ENCODE peak calls at places on chromosomes 6 and 20, in six cellular contexts. K is cardiac muscle cell; Y is ascending aorta; O is PC-9; L is body of pancreas; N is naive thymus-derived CD4-positive, alpha-beta T cell. G is an unnamed sample.

GRCh38 chr6:43737272-43738081 is 32.5 kb upstream of the VEGFA start:
- DNase-seq in L (no peak), Y (no peak), O (peak; percentile 12), N (no peak), K (peak; percentile 68), G (no peak)

GRCh38 chr6:29709178-29709576 is 14.1 kb upstream of the HLA-F start:
- DNase-seq in O (no peak), L (no peak), K (no peak), Y (no peak), N (no peak), G (no peak)

GRCh38 chr6:107110200-107110599 is 5.1 kb downstream of the BEND3 start:
- DNase-seq in L (peak; percentile 6), K (peak; percentile 71), Y (no peak), O (no peak), N (no peak), G (no peak)

GRCh38 chr20:42112161-42112560 is 494.0 kb upstream of the CHD6 start:
- DNase-seq in K (no peak), L (no peak), Y (no peak), N (no peak), O (no peak), G (no peak)

GRCh38 chr20:2840967-2841531 is 504 bp downstream of the VPS16 start:
- DNase-seq in K (peak; percentile 80), N (no peak), L (peak; percentile 49), Y (no peak), O (peak; percentile 63), G (no peak)

GRCh38 chr20:54323227-54323734 is 115.4 kb downstream of the PFDN4 start:
- DNase-seq in N (no peak), Y (no peak), K (peak; percentile 43), L (no peak), O (no peak), G (no peak)

GRCh38 chr6:61751986-61752385 is 534.0 kb downstream of the KHDRBS2 start:
- DNase-seq in N (no peak), K (no peak), L (no peak), Y (no peak), O (no peak), G (no peak)

GRCh38 chr6:5403619-5404018 is 142.3 kb downstream of the FARS2 start:
- DNase-seq in N (no peak), O (no peak), L (no peak), K (peak; percentile 13), Y (no peak), G (no peak)

GRCh38 chr6:110015206-110015605 is 37.1 kb downstream of the GPR6 start:
- DNase-seq in Y (no peak), L (no peak), N (no peak), K (no peak), O (no peak), G (no peak)

GRCh38 chr6:166989427-166990034 is 9.7 kb upstream of the CEP43 start:
- DNase-seq in L (peak; percentile 13), O (no peak), K (peak; percentile 62), N (peak; percentile 61), Y (no peak), G (peak; percentile 63)

GRCh38 chr20:1122388-1123315 is 4.2 kb downstream of the PSMF1 start:
- DNase-seq in K (peak; percentile 71), N (no peak), L (peak; percentile 71), Y (no peak), O (peak; percentile 20), G (no peak)
- H3K36me3 ChIP-seq in K (peaks cover 19% of the 10 kb centered on the region), N (peaks cover 23% of the 10 kb centered on the region), L (peaks cover 20% of the 10 kb centered on the region), Y (peaks cover 22% of the 10 kb centered on the region), O (peaks cover 6% of the 10 kb centered on the region), G (peaks cover 44% of the 10 kb centered on the region)

GRCh38 chr6:30983439-30983838 is at the start of gene MUC21:
- DNase-seq in K (no peak), L (no peak), N (no peak), O (no peak), Y (no peak), G (no peak)
- H3K27ac ChIP-seq in K (peak within 1 kb of the TSS; percentile 65), L (no peak within 1 kb of the TSS), N (no peak within 1 kb of the TSS), O (no peak within 1 kb of the TSS), Y (no peak within 1 kb of the TSS), G (no peak within 1 kb of the TSS)

DNA sequence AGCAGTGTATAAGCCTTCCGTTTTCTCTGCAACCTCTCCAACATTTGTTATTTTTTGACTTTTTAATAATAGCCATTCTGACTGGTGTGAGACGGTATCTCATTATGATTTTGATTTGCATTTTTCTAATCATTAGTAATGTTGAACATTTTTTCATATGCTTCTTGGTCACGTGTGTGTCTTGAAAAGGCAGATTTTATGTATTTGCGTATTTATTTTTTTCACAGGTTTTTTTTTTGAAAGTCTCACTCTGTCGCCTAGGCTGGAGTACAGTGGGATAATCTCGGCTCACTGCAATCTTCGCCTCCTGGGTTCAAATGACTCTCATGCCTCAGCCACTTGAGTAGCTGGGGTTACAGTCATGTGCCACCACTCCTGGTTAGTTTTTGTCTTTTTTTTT is 1.7 kb upstream of the HLA-DMB start:
- DNase-seq in K (no peak), O (no peak), N (no peak), Y (no peak), L (no peak), G (no peak)
- H3K4me1 ChIP-seq in K (no peaks in the 10 kb centered on the region), O (no peaks in the 10 kb centered on the region), N (peaks cover 55% of the 10 kb centered on the region), Y (peaks cover 3% of the 10 kb centered on the region), L (peaks cover 5% of the 10 kb centered on the region), G (peaks cover 60% of the 10 kb centered on the region)

GRCh38 chr6:52576054-52576391 is 837 bp downstream of the TRAM2 start:
- DNase-seq in K (no peak), Y (no peak), L (no peak), O (no peak), N (peak; percentile 3), G (no peak)

GRCh38 chr6:52577022-52577777 is at the start of gene TRAM2:
- DNase-seq in K (peak; percentile 92), O (peak; percentile 86), Y (peak; percentile 16), N (peak; percentile 86), L (peak; percentile 84), G (peak; percentile 76)

GRCh38 chr6:52574709-52575489 is 2.0 kb downstream of the TRAM2 start:
- DNase-seq in L (peak; percentile 40), Y (no peak), N (peak; percentile 62), K (no peak), O (no peak), G (peak; percentile 68)

GRCh38 chr6:52576392-52577021 is 353 bp downstream of the TRAM2 start:
- DNase-seq in O (peak; percentile 64), L (peak; percentile 77), Y (no peak), K (peak; percentile 83), N (no peak), G (peak; percentile 61)

DNA sequence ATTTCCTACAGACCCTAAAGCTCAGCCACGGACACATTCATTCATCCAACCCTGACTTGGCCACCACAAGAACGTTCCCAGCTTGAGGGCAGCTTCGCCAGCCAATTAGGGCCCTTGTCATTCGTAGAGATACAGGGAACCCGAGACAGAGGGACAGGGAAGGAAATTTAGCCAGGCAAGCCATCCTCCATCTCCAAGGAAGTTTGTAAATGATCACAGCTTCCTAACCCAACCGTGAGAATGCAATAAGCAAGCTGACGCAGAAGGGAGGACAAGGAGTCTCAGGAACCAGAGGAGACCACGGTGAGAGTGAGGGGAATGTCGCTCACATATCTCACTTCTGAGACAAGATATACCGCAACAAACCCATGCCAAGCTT is 1.4 kb downstream of the TRAM2 start:
- DNase-seq in Y (no peak), K (no peak), L (no peak), N (peak; percentile 3), O (no peak), G (no peak)
- H3K36me3 ChIP-seq in Y (no peaks in the 10 kb centered on the region), K (no peaks in the 10 kb centered on the region), L (no peaks in the 10 kb centered on the region), N (no peaks in the 10 kb centered on the region), O (no peaks in the 10 kb centered on the region), G (no peaks in the 10 kb centered on the region)

GRCh38 chr6:132714160-132714559 is 305 bp upstream of the VNN1 start:
- DNase-seq in O (no peak), Y (no peak), N (no peak), K (no peak), L (no peak), G (no peak)
- H3K27ac ChIP-seq in O (no peak overlapping the region), Y (no peak overlapping the region), N (no peak overlapping the region), K (no peak overlapping the region), L (peak overlapping the region; percentile 75), G (no peak overlapping the region)

GRCh38 chr20:35340436-35340835 is 48.2 kb upstream of the FAM83C start:
- DNase-seq in N (no peak), L (no peak), K (no peak), Y (no peak), O (no peak), G (no peak)
- H3K4me1 ChIP-seq in N (no peaks in the 10 kb centered on the region), L (peaks cover 5% of the 10 kb centered on the region), K (peaks cover 4% of the 10 kb centered on the region), Y (no peaks in the 10 kb centered on the region), O (peaks cover 31% of the 10 kb centered on the region), G (no peaks in the 10 kb centered on the region)

GRCh38 chr6:149686230-149686629 is 31.7 kb downstream of the LATS1 start:
- DNase-seq in L (no peak), Y (no peak), K (no peak), N (no peak), O (no peak), G (no peak)

GRCh38 chr6:149683256-149683860 is 34.5 kb downstream of the LATS1 start:
- DNase-seq in N (no peak), O (no peak), L (no peak), Y (no peak), K (no peak), G (no peak)

GRCh38 chr6:149680490-149680889 is 32.0 kb upstream of the KATNA1 start:
- DNase-seq in O (no peak), Y (no peak), K (no peak), L (no peak), N (no peak), G (no peak)
- H3K36me3 ChIP-seq in O (peaks cover 3% of the 10 kb centered on the region), Y (peaks cover 45% of the 10 kb centered on the region), K (peaks cover 32% of the 10 kb centered on the region), L (peaks cover 15% of the 10 kb centered on the region), N (peaks cover 7% of the 10 kb centered on the region), G (peaks cover 59% of the 10 kb centered on the region)

GRCh38 chr6:87590989-87591388 is 1.1 kb downstream of the ORC3 start:
- DNase-seq in L (no peak), Y (no peak), N (no peak), K (no peak), O (no peak), G (no peak)

GRCh38 chr6:87590417-87590880 is 514 bp downstream of the ORC3 start:
- DNase-seq in L (no peak), N (no peak), K (no peak), O (no peak), Y (no peak), G (no peak)

GRCh38 chr6:87589693-87590416 is at the start of the genes ORC3 and RARS2:
- DNase-seq in O (peak; percentile 94), K (peak; percentile 96), N (peak; percentile 92), Y (peak; percentile 88), L (peak; percentile 96), G (peak; percentile 96)

GRCh38 chr6:87586371-87587077 is 3.3 kb downstream of the RARS2 start:
- DNase-seq in N (no peak), O (no peak), L (no peak), Y (no peak), K (no peak), G (no peak)

DNA sequence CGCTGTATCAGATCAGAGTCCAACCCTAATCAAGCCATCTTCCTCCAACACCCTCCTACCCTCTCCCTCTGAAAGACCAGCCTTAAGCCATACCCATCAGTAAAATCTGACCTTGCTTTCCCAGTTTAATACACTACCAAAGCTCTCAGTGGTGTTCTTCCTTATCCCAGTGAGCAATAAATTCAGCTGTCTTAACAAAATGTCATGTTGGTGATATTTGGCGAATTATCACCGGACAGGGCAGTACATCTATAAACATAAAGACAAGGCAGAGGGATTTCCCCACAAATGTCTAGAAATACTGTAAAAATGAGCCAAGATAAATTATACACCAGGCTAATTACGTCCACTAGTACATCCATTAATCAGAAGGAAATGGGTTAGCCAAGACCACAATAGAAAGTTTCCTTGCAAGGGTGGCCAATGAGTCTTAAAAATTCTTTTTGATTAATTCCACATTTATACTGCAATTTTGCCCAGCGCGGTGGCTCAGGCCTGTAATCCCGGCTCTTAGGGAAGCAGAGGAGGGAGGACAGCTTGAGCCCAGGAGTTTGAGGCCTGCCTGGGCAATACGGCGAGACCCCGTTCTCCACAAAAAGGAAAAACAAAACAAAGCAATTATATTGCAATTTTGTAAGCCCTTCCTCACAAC is 905 bp downstream of the RARS2 start:
- DNase-seq in O (no peak), L (no peak), Y (no peak), N (no peak), K (no peak), G (no peak)
- H3K27ac ChIP-seq in O (peak overlapping the region; percentile 27), L (peak overlapping the region; percentile 66), Y (peak overlapping the region; percentile 85), N (peak overlapping the region; percentile 92), K (no peak overlapping the region), G (peak overlapping the region; percentile 89)